ENCODE peak calls at places on chromosome 9, in seven cellular contexts. D is IMR-90, T is mesenchymal stem cell, W is H9, A is H1, K is mesendoderm, X is trophoblast cell. H is an unnamed sample.

GRCh38 chr9:92506184-92506857 is 24.0 kb upstream of the ASPN start:
- DNase-seq in W (no peak), A (no peak), T (peak), K (no peak), X (peak), D (peak), H (no peak)

GRCh38 chr9:91825422-91825821 is 124.6 kb downstream of the ROR2 start:
- DNase-seq in X (peak), A (no peak), K (no peak), W (no peak), D (peak), T (no peak), H (no peak)

GRCh38 chr9:131117762-131118145 is 7.6 kb upstream of the NUP214 start:
- DNase-seq in W (no peak), X (no peak), A (no peak), D (no peak), T (no peak), K (no peak), H (no peak)

GRCh38 chr9:135503371-135504261 is 3.1 kb downstream of the MRPS2 start:
- DNase-seq in W (no peak), T (no peak), A (no peak), K (no peak), X (no peak), D (no peak), H (no peak)

GRCh38 chr9:70117835-70118319 is 74.2 kb downstream of the MAMDC2 start:
- DNase-seq in D (peak), T (no peak), X (peak), W (no peak), A (no peak), K (no peak), H (no peak)

GRCh38 chr9:127946728-127947127 is 9.1 kb upstream of the DPM2 start:
- DNase-seq in D (no peak), X (no peak), A (no peak), W (no peak), K (no peak), T (no peak), H (no peak)

GRCh38 chr9:98318041-98318790 is 62.8 kb upstream of the TBC1D2 start:
- DNase-seq in W (no peak), K (no peak), X (no peak), D (no peak), T (no peak), A (no peak), H (no peak)

GRCh38 chr9:6788175-6789016 is 30.6 kb downstream of the KDM4C start:
- DNase-seq in T (peak), W (peak), K (peak), X (peak), D (peak), A (no peak), H (no peak)

GRCh38 chr9:132268725-132269352 is 85.9 kb downstream of the SETX start:
- DNase-seq in T (peak), X (peak), A (peak), W (peak), K (peak), D (peak), H (peak)

GRCh38 chr9:38026021-38026809 is 42.8 kb downstream of the SHB start:
- DNase-seq in A (no peak), T (peak), D (peak), W (peak), K (peak), X (peak), H (no peak)
- H2AK5ac ChIP-seq in A (peak), T (peak), D (peak), W (no peak), K (no peak), X (peak), H (no peak)

GRCh38 chr9:35076848-35077247 is 2.9 kb downstream of the FANCG start:
- DNase-seq in D (no peak), X (no peak), A (no peak), K (no peak), T (no peak), W (no peak), H (no peak)

GRCh38 chr9:35079426-35080341 is at the start of gene FANCG:
- DNase-seq in X (peak), K (peak), T (peak), A (peak), W (peak), D (peak), H (peak)

GRCh38 chr9:35079041-35079425 is 709 bp downstream of the FANCG start:
- DNase-seq in A (no peak), K (peak), W (no peak), X (no peak), T (no peak), D (no peak), H (no peak)

GRCh38 chr9:35075358-35075757 is 2.9 kb upstream of the VCP start:
- DNase-seq in T (no peak), W (no peak), X (no peak), D (no peak), K (no peak), A (no peak), H (no peak)

GRCh38 chr9:35078066-35078465 is 1.7 kb downstream of the FANCG start:
- DNase-seq in T (no peak), W (no peak), K (no peak), D (no peak), A (no peak), X (no peak), H (no peak)
- H3K9ac ChIP-seq in T (peak), W (peak), K (peak), D (peak), A (no peak), X (peak), H (peak)

GRCh38 chr9:90423661-90424193 is 218.9 kb downstream of the DIRAS2 start:
- DNase-seq in T (peak), X (peak), K (no peak), W (no peak), A (no peak), D (no peak), H (no peak)

GRCh38 chr9:90420211-90420610 is 222.4 kb downstream of the DIRAS2 start:
- DNase-seq in W (no peak), K (no peak), A (no peak), X (no peak), D (no peak), T (no peak), H (no peak)

GRCh38 chr9:90420714-90421513 is 221.7 kb downstream of the DIRAS2 start:
- DNase-seq in X (no peak), W (no peak), K (no peak), A (no peak), T (no peak), D (no peak), H (no peak)

DNA sequence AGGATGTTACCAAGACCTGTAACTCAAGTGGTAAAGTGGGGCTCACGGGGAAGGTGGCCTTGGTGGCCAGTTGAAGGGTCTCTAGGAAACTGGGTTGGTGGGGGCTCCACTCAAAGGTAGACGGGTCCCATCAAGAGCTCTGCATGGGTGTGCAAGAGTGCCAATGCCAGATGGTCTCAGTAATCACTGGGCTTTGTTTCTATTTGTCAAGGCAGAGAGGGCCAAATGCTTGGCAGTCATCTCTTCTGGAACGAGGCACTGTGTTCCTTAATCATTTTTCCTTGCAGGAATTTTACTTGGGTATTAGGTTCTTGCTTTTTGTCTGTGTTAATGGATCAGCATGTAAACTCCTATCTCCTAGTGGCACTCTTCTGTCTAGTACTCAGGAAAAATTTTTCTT is 220.8 kb downstream of the DIRAS2 start:
- DNase-seq in A (no peak), K (no peak), T (no peak), W (no peak), X (no peak), D (no peak), H (no peak)
- H2AK5ac ChIP-seq in A (no peak), K (no peak), T (peak), W (no peak), X (no peak), D (no peak), H (no peak)

GRCh38 chr9:74773886-74774479 is 113.7 kb downstream of the TRPM6 start:
- DNase-seq in W (peak), A (peak), K (peak), T (peak), D (peak), X (peak), H (peak)

GRCh38 chr9:74770508-74771261 is 117.0 kb downstream of the TRPM6 start:
- DNase-seq in T (peak), K (peak), D (no peak), X (peak), W (peak), A (peak), H (no peak)

GRCh38 chr9:74772126-74772525 is 115.6 kb downstream of the TRPM6 start:
- DNase-seq in D (no peak), W (no peak), T (no peak), X (peak), A (no peak), K (no peak), H (no peak)

GRCh38 chr9:74771672-74772071 is 116.0 kb downstream of the TRPM6 start:
- DNase-seq in K (no peak), A (no peak), X (no peak), D (no peak), T (no peak), W (no peak), H (no peak)

GRCh38 chr9:74771262-74771585 is 116.5 kb downstream of the TRPM6 start:
- DNase-seq in A (no peak), D (no peak), K (no peak), W (no peak), T (no peak), X (no peak), H (no peak)
- H3K9ac ChIP-seq in A (no peak), D (no peak), K (no peak), W (no peak), T (no peak), X (no peak), H (no peak)

H was measured in neuronal stem cell.